ENCODE peak calls at places on chromosomes 12 and 14, in six cellular contexts. One of them, this sample, is unnamed.

GRCh38 chr12:130118181-130118580 is 44.1 kb upstream of the FZD10 start:
- DNase-seq in NCI-H146: no peak
- DNase-seq in activated T-helper 1 cell treated with Interleukin-2 at 50 U/mL for 16 hours: no peak
- DNase-seq in mammary epithelial cell: no peak
- DNase-seq in amygdala: no peak
- DNase-seq in mucosa of descending colon: no peak
- DNase-seq in this sample: no peak

GRCh38 chr12:57046392-57046791 is 3.5 kb downstream of the MYO1A start:
- DNase-seq in NCI-H146: no peak
- DNase-seq in activated T-helper 1 cell treated with Interleukin-2 at 50 U/mL for 16 hours: no peak
- DNase-seq in mammary epithelial cell: no peak
- DNase-seq in amygdala: no peak
- DNase-seq in mucosa of descending colon: no peak
- DNase-seq in this sample: no peak

GRCh38 chr12:14665354-14666348 is 30.7 kb downstream of the GUCY2C start:
- DNase-seq in NCI-H146: peak
- DNase-seq in activated T-helper 1 cell treated with Interleukin-2 at 50 U/mL for 16 hours: no peak
- DNase-seq in mammary epithelial cell: no peak
- DNase-seq in amygdala: no peak
- DNase-seq in mucosa of descending colon: no peak
- DNase-seq in this sample: no peak

GRCh38 chr12:102220736-102221135 is 23.1 kb upstream of the PMCH start:
- DNase-seq in NCI-H146: no peak
- DNase-seq in activated T-helper 1 cell treated with Interleukin-2 at 50 U/mL for 16 hours: no peak
- DNase-seq in mammary epithelial cell: no peak
- DNase-seq in amygdala: no peak
- DNase-seq in mucosa of descending colon: no peak
- DNase-seq in this sample: no peak

GRCh38 chr14:68926236-68926635 is 52.9 kb downstream of the ACTN1 start:
- DNase-seq in NCI-H146: no peak
- DNase-seq in activated T-helper 1 cell treated with Interleukin-2 at 50 U/mL for 16 hours: no peak
- DNase-seq in mammary epithelial cell: no peak
- DNase-seq in amygdala: no peak
- DNase-seq in mucosa of descending colon: no peak
- DNase-seq in this sample: no peak

GRCh38 chr14:56630707-56631106 is 51.1 kb downstream of the TMEM260 start:
- DNase-seq in NCI-H146: no peak
- DNase-seq in activated T-helper 1 cell treated with Interleukin-2 at 50 U/mL for 16 hours: no peak
- DNase-seq in mammary epithelial cell: no peak
- DNase-seq in amygdala: no peak
- DNase-seq in mucosa of descending colon: no peak
- DNase-seq in this sample: no peak

GRCh38 chr12:81354327-81354932 is 276.6 kb downstream of the ACSS3 start:
- DNase-seq in NCI-H146: no peak
- DNase-seq in activated T-helper 1 cell treated with Interleukin-2 at 50 U/mL for 16 hours: no peak
- DNase-seq in mammary epithelial cell: no peak
- DNase-seq in amygdala: no peak
- DNase-seq in mucosa of descending colon: no peak
- DNase-seq in this sample: no peak

GRCh38 chr14:79279645-79280399 is 931.5 kb downstream of the DIO2 start:
- DNase-seq in NCI-H146: peak
- DNase-seq in activated T-helper 1 cell treated with Interleukin-2 at 50 U/mL for 16 hours: no peak
- DNase-seq in mammary epithelial cell: peak
- DNase-seq in amygdala: no peak
- DNase-seq in mucosa of descending colon: peak
- DNase-seq in this sample: peak

GRCh38 chr12:49403887-49404517 is 36.7 kb downstream of the SPATS2 start:
- DNase-seq in NCI-H146: no peak
- DNase-seq in activated T-helper 1 cell treated with Interleukin-2 at 50 U/mL for 16 hours: no peak
- DNase-seq in mammary epithelial cell: peak
- DNase-seq in amygdala: no peak
- DNase-seq in mucosa of descending colon: no peak
- DNase-seq in this sample: no peak

This sample was measured in lower lobe of right lung.